ENCODE peak calls at places on chromosomes 11 and 22, in four cellular contexts. T is right cardiac atrium, Z is kidney, A is lung. S is an unnamed sample.

GRCh38 chr22:27872488-27872887 is 46.6 kb downstream of the PITPNB start:
- DNase-seq in T (no peak), Z (no peak), A (no peak), S (no peak)

GRCh38 chr22:19382240-19382639 is 49.3 kb downstream of the HIRA start:
- DNase-seq in T (no peak), Z (no peak), A (no peak), S (no peak)

GRCh38 chr11:105609341-105609781 is 512 bp upstream of the GRIA4 start:
- DNase-seq in T (no peak), Z (no peak), A (no peak), S (no peak)

GRCh38 chr11:115527534-115528125 is 23.4 kb upstream of the CADM1 start:
- DNase-seq in T (no peak), Z (no peak), A (no peak), S (no peak)

GRCh38 chr22:20742764-20743163 is 31.1 kb upstream of the SERPIND1 start:
- DNase-seq in T (no peak), Z (no peak), A (no peak), S (no peak)

GRCh38 chr22:48057116-48057835 is 1294.8 kb downstream of the TBC1D22A start:
- DNase-seq in T (no peak), Z (no peak), A (no peak), S (no peak)

GRCh38 chr11:64204464-64204989 is 2.0 kb upstream of the FERMT3 start:
- DNase-seq in T (peak; percentile 94), Z (peak; percentile 94), A (peak; percentile 86), S (peak; percentile 73)

GRCh38 chr22:24893341-24894070 is 53.0 kb downstream of the LHFPL7 start:
- DNase-seq in T (peak; percentile 44), Z (peak; percentile 77), A (no peak), S (no peak)

GRCh38 chr11:130651266-130651855 is 202.9 kb downstream of the ADAMTS15 start:
- DNase-seq in T (no peak), Z (no peak), A (no peak), S (no peak)

GRCh38 chr11:43756575-43756974 is 76.0 kb downstream of the HSD17B12 start:
- DNase-seq in T (no peak), Z (no peak), A (no peak), S (no peak)

GRCh38 chr11:72430743-72431570 is 3.4 kb downstream of the CLPB start:
- DNase-seq in T (peak; percentile 57), Z (peak; percentile 76), A (no peak), S (no peak)

DNA sequence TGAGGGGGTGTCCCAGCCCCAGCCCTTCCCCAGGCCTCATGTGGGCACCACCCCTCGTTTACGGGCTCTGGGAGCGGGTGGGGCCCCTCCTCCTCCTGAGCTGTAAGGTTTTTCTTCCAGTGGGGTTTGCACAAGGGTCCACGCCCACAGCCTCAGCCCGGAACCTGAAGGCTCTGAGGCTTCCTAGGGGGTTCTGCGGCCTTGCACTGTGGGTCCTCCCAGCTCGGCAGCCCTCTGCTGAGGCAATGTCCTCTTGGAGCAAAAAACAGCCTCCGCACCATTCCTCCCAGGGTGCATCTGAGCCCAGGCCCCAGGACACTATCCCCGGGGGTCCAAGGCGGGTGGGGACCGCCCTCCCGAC is 14.1 kb downstream of the H19 start:
- DNase-seq in T (peak; percentile 16), Z (peak; percentile 16), A (no peak), S (no peak)
- H3K4me3 ChIP-seq in T (no peak overlapping the region), Z (no peak overlapping the region), A (no peak overlapping the region), S (no peak overlapping the region)

GRCh38 chr11:9143726-9144125 is 52.3 kb upstream of the SCUBE2 start:
- DNase-seq in T (no peak), Z (no peak), A (no peak), S (no peak)
- H3K4me3 ChIP-seq in T (no peak overlapping the region), Z (no peak overlapping the region), A (no peak overlapping the region), S (no peak overlapping the region)

DNA sequence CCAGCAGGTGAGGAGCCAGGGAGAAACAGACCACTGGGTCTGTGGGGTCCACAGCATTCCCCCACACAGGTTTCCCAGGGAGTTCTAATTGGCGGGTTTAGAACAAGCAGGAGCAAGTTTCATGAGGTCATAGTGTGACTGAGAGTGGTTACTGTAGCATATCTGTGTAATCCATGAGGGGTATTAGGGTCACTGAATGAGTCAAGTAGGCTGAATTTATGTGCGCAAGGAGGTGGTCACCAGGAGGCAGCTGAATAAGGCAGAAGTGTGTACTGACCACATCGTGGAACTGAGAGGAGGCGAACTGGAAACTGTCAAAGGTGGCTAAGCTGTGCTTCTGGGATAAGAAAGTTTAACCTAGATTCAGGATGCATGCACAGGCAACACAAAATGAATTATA is 876.0 kb downstream of the METTL15 start:
- DNase-seq in T (no peak), Z (no peak), A (no peak), S (no peak)
- H3K4me3 ChIP-seq in T (no peak overlapping the region), Z (no peak overlapping the region), A (no peak overlapping the region), S (no peak overlapping the region)

GRCh38 chr11:45922425-45923082 is at the start of gene LARGE2:
- DNase-seq in T (peak; percentile 63), Z (peak; percentile 87), A (peak; percentile 66), S (no peak)
- H3K4me3 ChIP-seq in T (peak within 1 kb of the TSS; percentile 44), Z (peak within 1 kb of the TSS; percentile 50), A (no peak within 1 kb of the TSS), S (no peak within 1 kb of the TSS)

DNA sequence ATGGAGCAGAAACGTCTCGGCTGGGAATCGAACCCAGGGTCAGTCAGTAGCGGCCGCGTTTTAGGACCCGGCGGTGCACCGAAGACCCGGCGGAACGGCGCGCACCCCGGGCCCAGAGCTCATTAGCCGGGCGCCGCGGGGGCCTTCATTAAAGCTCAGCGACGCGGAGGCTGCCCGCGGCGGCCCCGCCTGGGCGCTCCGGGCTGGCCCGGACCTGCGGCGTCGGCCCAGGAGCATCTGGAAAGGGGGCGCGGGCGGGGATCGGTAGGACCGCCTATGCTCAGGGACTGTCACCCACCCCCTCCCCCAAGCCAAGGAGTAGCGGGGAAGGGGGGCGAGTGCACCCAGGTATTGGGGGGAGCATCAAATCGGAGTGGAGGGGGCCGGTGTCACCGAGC is 52.2 kb downstream of the CYTH4 start:
- DNase-seq in T (no peak), Z (no peak), A (no peak), S (no peak)
- H3K4me3 ChIP-seq in T (no peak overlapping the region), Z (no peak overlapping the region), A (no peak overlapping the region), S (no peak overlapping the region)

DNA sequence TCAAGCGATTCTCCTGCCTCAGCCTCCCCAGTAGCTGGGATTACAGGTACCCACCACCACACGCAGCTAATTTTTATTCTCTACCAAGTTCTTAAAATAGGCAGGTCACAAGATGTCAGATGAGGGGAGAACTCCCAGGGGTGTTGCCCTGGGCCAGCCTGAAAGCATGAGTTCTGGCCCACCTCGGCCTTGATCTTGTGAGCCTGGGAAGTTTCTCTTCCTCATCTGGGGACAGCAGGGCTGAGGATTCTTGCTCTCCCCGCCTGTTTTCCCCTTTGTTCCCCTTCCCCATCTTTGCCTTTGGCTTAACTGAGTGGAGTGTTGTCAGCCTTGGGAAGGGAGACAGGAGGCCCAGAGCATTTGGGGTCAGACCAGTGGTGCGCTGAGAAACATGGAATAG is 3.5 kb downstream of the PDXP start:
- DNase-seq in T (no peak), Z (no peak), A (no peak), S (no peak)
- H3K4me3 ChIP-seq in T (no peak overlapping the region), Z (no peak overlapping the region), A (no peak overlapping the region), S (no peak overlapping the region)

S was measured in BJ.